ENCODE peak calls at places on chromosomes 4 and X, in four cellular contexts. S, M, Z and R are unnamed samples.

GRCh38 chr4:173490817-173491518 is 39.1 kb downstream of the HAND2 start:
- ATAC-seq in S (no peak), M (no peak), Z (peak), R (no peak)

GRCh38 chr4:77100234-77100633 is 24.4 kb upstream of the CCNI start:
- ATAC-seq in S (no peak), M (no peak), Z (no peak), R (no peak)

GRCh38 chrX:17537652-17538301 is 162.8 kb downstream of the NHS start:
- ATAC-seq in S (no peak), M (no peak), Z (no peak), R (no peak)

GRCh38 chr4:37008199-37008598 is 236.3 kb upstream of the NWD2 start:
- ATAC-seq in S (no peak), M (peak), Z (peak), R (no peak)

GRCh38 chrX:155009994-155010472 is 12.5 kb downstream of the F8 start:
- ATAC-seq in S (no peak), M (peak), Z (no peak), R (no peak)

GRCh38 chr4:52425751-52426326 is 233.3 kb downstream of the USP46 start:
- ATAC-seq in S (no peak), M (no peak), Z (no peak), R (no peak)

GRCh38 chrX:15129412-15129811 is 140.5 kb downstream of the ASB9 start:
- ATAC-seq in S (peak), M (no peak), Z (no peak), R (peak)

GRCh38 chrX:10104958-10105658 is 51.7 kb upstream of the CLCN4 start:
- ATAC-seq in S (no peak), M (peak), Z (no peak), R (no peak)

GRCh38 chrX:69741706-69742105 is 125.8 kb downstream of the EDA start:
- ATAC-seq in S (no peak), M (no peak), Z (no peak), R (no peak)

GRCh38 chr4:73892966-73893365 is 23.8 kb downstream of the CXCL1 start:
- ATAC-seq in S (no peak), M (no peak), Z (no peak), R (no peak)

GRCh38 chrX:119468930-119469635 is 839 bp downstream of the SLC25A5 start:
- ATAC-seq in S (peak), M (peak), Z (peak), R (peak)

GRCh38 chr4:6857009-6857882 is 52.4 kb upstream of the TBC1D14 start:
- ATAC-seq in S (no peak), M (peak), Z (no peak), R (no peak)